ENCODE peak calls at places on chromosomes 16 and 17, in seven cellular contexts. V is A549, X is GM23338, I is suprapubic skin, U is left lung, H is bronchial epithelial cell, T is AG04450. R is an unnamed sample.

GRCh38 chr17:48494335-48494734 is 36.5 kb downstream of the HOXB1 start:
- DNase-seq in V (no peak), X (no peak), I (no peak), U (no peak), H (peak; percentile 58), T (no peak), R (no peak)

GRCh38 chr17:28967240-28968135 is 16.2 kb upstream of the PHF12 start:
- DNase-seq in V (no peak), X (peak; percentile 58), I (no peak), U (no peak), H (no peak), T (no peak), R (no peak)

GRCh38 chr16:17970366-17970765 is 366.2 kb downstream of the NPIPA8 start:
- DNase-seq in V (no peak), X (no peak), I (no peak), U (no peak), H (no peak), T (no peak), R (no peak)

GRCh38 chr17:12605222-12605621 is 60.5 kb upstream of the MYOCD start:
- DNase-seq in V (no peak), X (no peak), I (no peak), U (no peak), H (no peak), T (no peak), R (no peak)

GRCh38 chr17:71084219-71084618 is 914.9 kb downstream of the KCNJ2 start:
- DNase-seq in V (peak; percentile 63), X (peak; percentile 86), I (no peak), U (no peak), H (peak; percentile 49), T (no peak), R (peak; percentile 40)

GRCh38 chr17:78896091-78896833 is 6.7 kb downstream of the CEP295NL start:
- DNase-seq in V (no peak), X (no peak), I (no peak), U (no peak), H (no peak), T (no peak), R (no peak)

GRCh38 chr17:44086364-44087311 is 16.1 kb downstream of the G6PC3 start:
- DNase-seq in V (peak; percentile 87), X (peak; percentile 52), I (no peak), U (peak; percentile 57), H (peak; percentile 94), T (peak; percentile 75), R (peak; percentile 82)

GRCh38 chr17:80146121-80147034 is 550 bp downstream of the EIF4A3 start:
- DNase-seq in V (peak; percentile 33), X (peak; percentile 59), I (peak; percentile 84), U (no peak), H (no peak), T (no peak), R (peak; percentile 33)

GRCh38 chr17:74233937-74234336 is 20.6 kb downstream of the TTYH2 start:
- DNase-seq in V (no peak), X (no peak), I (no peak), U (no peak), H (no peak), T (no peak), R (no peak)

GRCh38 chr17:39628655-39629493 is 2.1 kb downstream of the PPP1R1B start:
- DNase-seq in V (no peak), X (no peak), I (no peak), U (peak; percentile 76), H (no peak), T (no peak), R (no peak)

GRCh38 chr17:79714129-79714528 is 16.6 kb upstream of the ENPP7 start:
- DNase-seq in V (no peak), X (no peak), I (no peak), U (no peak), H (no peak), T (no peak), R (no peak)

GRCh38 chr17:5560361-5560988 is 23.8 kb downstream of the NLRP1 start:
- DNase-seq in V (no peak), X (no peak), I (no peak), U (no peak), H (no peak), T (no peak), R (no peak)
- H3K4me3 ChIP-seq in V (no peak overlapping the region), X (no peak overlapping the region), I (no peak overlapping the region), U (no peak overlapping the region), H (no peak overlapping the region), T (no peak overlapping the region), R (no peak overlapping the region)

GRCh38 chr17:42553866-42554249 is 1.1 kb downstream of the HSD17B1 start:
- DNase-seq in V (no peak), X (no peak), I (no peak), U (no peak), H (peak; percentile 32), T (no peak), R (no peak)

GRCh38 chr17:42548993-42549755 is 3.5 kb upstream of the HSD17B1 start:
- DNase-seq in V (no peak), X (no peak), I (no peak), U (no peak), H (no peak), T (no peak), R (no peak)

GRCh38 chr17:42554250-42555121 is 1.8 kb downstream of the HSD17B1 start:
- DNase-seq in V (peak; percentile 82), X (peak; percentile 96), I (peak; percentile 93), U (peak; percentile 89), H (peak; percentile 40), T (no peak), R (peak; percentile 71)

GRCh38 chr17:42555122-42555622 is 2.4 kb downstream of the HSD17B1 start:
- DNase-seq in V (no peak), X (no peak), I (no peak), U (no peak), H (no peak), T (no peak), R (no peak)

GRCh38 chr17:42553161-42553818 is 567 bp downstream of the HSD17B1 start:
- DNase-seq in V (peak; percentile 59), X (peak; percentile 66), I (no peak), U (no peak), H (peak; percentile 81), T (no peak), R (no peak)
- TF ChIP-seq CTCF in V (no peak), X (peak; percentile 26), I (no peak), U (no peak), H (peak; percentile 47), T (no peak), R (no peak)

DNA sequence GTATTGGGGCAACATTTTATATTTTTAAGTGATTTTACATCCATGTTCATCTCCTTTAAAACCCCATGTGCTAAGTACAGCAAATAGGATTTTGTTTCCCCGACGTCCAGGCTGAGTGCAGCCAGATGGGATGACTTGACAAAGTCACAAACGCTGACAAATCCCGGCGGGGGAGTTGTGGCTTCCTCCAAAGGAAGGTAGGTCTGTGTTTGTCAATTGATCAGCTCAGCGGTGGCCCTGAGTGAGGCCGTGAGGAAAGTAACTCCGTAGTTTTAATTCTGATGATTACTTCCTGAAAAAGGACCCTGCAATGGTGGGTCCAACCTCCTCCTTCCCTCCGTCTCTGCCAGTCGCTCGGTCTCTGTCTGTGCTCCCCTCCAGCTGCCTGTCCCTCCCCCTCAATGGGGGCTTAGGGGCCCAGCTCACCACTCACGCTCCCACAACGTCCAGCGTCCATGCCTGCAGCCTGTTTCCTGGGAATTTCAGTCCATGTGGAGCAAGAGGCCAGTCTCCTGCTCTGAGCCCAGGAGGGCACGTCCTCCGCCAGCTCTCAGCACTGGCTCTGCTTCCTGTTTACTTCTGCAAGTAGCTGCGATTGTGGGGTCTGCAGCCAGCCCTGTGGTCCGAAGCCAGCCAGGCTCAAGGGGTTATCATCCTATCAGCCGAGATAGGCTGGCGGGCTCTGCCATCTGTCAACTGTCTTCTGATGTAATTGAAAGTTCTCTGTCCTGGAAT is 209.4 kb upstream of the FOXF1 start:
- DNase-seq in V (no peak), X (peak; percentile 57), I (peak; percentile 72), U (peak; percentile 26), H (no peak), T (no peak), R (no peak)
- H3K4me3 ChIP-seq in V (no peak overlapping the region), X (no peak overlapping the region), I (no peak overlapping the region), U (no peak overlapping the region), H (no peak overlapping the region), T (peak overlapping the region; percentile 41), R (no peak overlapping the region)

GRCh38 chr17:81218459-81218858 is 4.3 kb downstream of the CEP131 start:
- DNase-seq in V (no peak), X (no peak), I (no peak), U (no peak), H (no peak), T (no peak), R (no peak)
- TF ChIP-seq CTCF in V (no peak), X (no peak), I (no peak), U (no peak), H (no peak), T (no peak), R (no peak)

GRCh38 chr16:30018731-30019158 is 4.3 kb upstream of the C16orf92 start:
- DNase-seq in V (no peak), X (no peak), I (no peak), U (no peak), H (peak; percentile 48), T (no peak), R (no peak)
- H3K4me3 ChIP-seq in V (no peak overlapping the region), X (no peak overlapping the region), I (no peak overlapping the region), U (no peak overlapping the region), H (no peak overlapping the region), T (no peak overlapping the region), R (no peak overlapping the region)

GRCh38 chr17:51857052-51857593 is 301.4 kb downstream of the CA10 start:
- DNase-seq in V (no peak), X (peak; percentile 69), I (no peak), U (no peak), H (no peak), T (no peak), R (peak; percentile 33)
- TF ChIP-seq CTCF in V (no peak), X (no peak), I (no peak), U (no peak), H (no peak), T (no peak), R (peak; percentile 11)

GRCh38 chr16:48025359-48025758 is 130.4 kb downstream of the ABCC12 start:
- DNase-seq in V (no peak), X (no peak), I (no peak), U (no peak), H (peak; percentile 26), T (no peak), R (no peak)
- H3K4me3 ChIP-seq in V (no peak overlapping the region), X (no peak overlapping the region), I (no peak overlapping the region), U (no peak overlapping the region), H (no peak overlapping the region), T (no peak overlapping the region), R (no peak overlapping the region)

GRCh38 chr17:57876023-57876865 is 26.4 kb upstream of the MRPS23 start:
- DNase-seq in V (no peak), X (peak; percentile 63), I (no peak), U (no peak), H (peak; percentile 63), T (no peak), R (no peak)

GRCh38 chr17:57874434-57875108 is 24.7 kb upstream of the MRPS23 start:
- DNase-seq in V (no peak), X (peak; percentile 97), I (no peak), U (peak; percentile 83), H (peak; percentile 48), T (peak; percentile 87), R (peak; percentile 99)

GRCh38 chr17:57874058-57874419 is 24.2 kb upstream of the MRPS23 start:
- DNase-seq in V (no peak), X (no peak), I (no peak), U (no peak), H (no peak), T (no peak), R (no peak)

GRCh38 chr17:57876866-57877237 is 27.0 kb upstream of the MRPS23 start:
- DNase-seq in V (no peak), X (no peak), I (no peak), U (no peak), H (peak; percentile 46), T (no peak), R (no peak)

GRCh38 chr17:57875109-57876022 is 25.5 kb upstream of the MRPS23 start:
- DNase-seq in V (peak; percentile 96), X (peak; percentile 91), I (peak; percentile 91), U (peak; percentile 80), H (peak; percentile 91), T (peak; percentile 97), R (peak; percentile 94)
- TF ChIP-seq CTCF in V (peak; percentile 54), X (no peak), I (peak; percentile 55), U (no peak), H (peak; percentile 52), T (peak; percentile 79), R (peak; percentile 44)

R was measured in A673.